ENCODE peak calls at places on chromosomes 16 and 17, in six cellular contexts. L is vagina, D is ovary, V is adrenal gland, Q is tibial nerve, F is GM12891. A is an unnamed sample.

GRCh38 chr17:18100616-18101015 is 7.9 kb upstream of the MYO15A start:
- DNase-seq in Q (no peak), V (no peak), F (no peak), D (no peak), L (no peak), A (no peak)

GRCh38 chr17:2940352-2940751 is 123.1 kb downstream of the OR1D5 start:
- DNase-seq in V (no peak), Q (no peak), F (no peak), L (no peak), D (no peak), A (peak; percentile 37)

GRCh38 chr17:77356109-77356689 is 215.4 kb downstream of the SEC14L1 start:
- DNase-seq in F (no peak), V (peak; percentile 64), Q (peak; percentile 10), D (peak; percentile 47), L (peak; percentile 87), A (peak; percentile 67)

GRCh38 chr17:53032861-53033271 is 789.9 kb upstream of the KIF2B start:
- DNase-seq in F (no peak), V (no peak), L (no peak), Q (no peak), D (no peak), A (peak; percentile 18)

GRCh38 chr17:76382305-76382802 is 2.1 kb upstream of the SPHK1 start:
- DNase-seq in L (no peak), Q (peak; percentile 54), D (peak; percentile 36), V (no peak), F (no peak), A (no peak)

GRCh38 chr16:70589998-70590471 is 56.3 kb upstream of the IL34 start:
- DNase-seq in D (peak; percentile 52), F (no peak), L (no peak), V (no peak), Q (no peak), A (no peak)

GRCh38 chr16:2197765-2198164 is 1.4 kb upstream of the CASKIN1 start:
- DNase-seq in L (no peak), V (no peak), Q (no peak), F (no peak), D (no peak), A (no peak)

GRCh38 chr16:1812732-1813163 is 13.9 kb downstream of the HAGH start:
- DNase-seq in Q (no peak), L (no peak), D (peak; percentile 67), F (no peak), V (peak; percentile 67), A (peak; percentile 39)

GRCh38 chr16:83393196-83393981 is 414.4 kb upstream of the HSBP1 start:
- DNase-seq in Q (no peak), D (no peak), V (no peak), F (no peak), L (no peak), A (no peak)

GRCh38 chr17:8985054-8985701 is 19.7 kb upstream of the PIK3R5 start:
- DNase-seq in D (no peak), F (no peak), V (no peak), Q (no peak), L (no peak), A (no peak)

GRCh38 chr16:1338119-1338730 is 4.8 kb downstream of the BAIAP3 start:
- DNase-seq in D (no peak), Q (no peak), L (no peak), V (no peak), F (no peak), A (no peak)

GRCh38 chr17:81543339-81543675 is 8.8 kb downstream of the FAAP100 start:
- DNase-seq in L (no peak), F (no peak), D (no peak), V (no peak), Q (no peak), A (no peak)

GRCh38 chr17:75487351-75488070 is 27.8 kb downstream of the CASKIN2 start:
- DNase-seq in L (no peak), D (no peak), V (no peak), Q (no peak), F (peak; percentile 85), A (peak; percentile 78)

GRCh38 chr17:76238847-76239537 is 1.3 kb downstream of the RNF157 start:
- DNase-seq in L (no peak), D (no peak), Q (no peak), V (no peak), F (no peak), A (no peak)

GRCh38 chr17:58837699-58838098 is 82.0 kb downstream of the PPM1E start:
- DNase-seq in D (no peak), V (no peak), F (no peak), L (no peak), Q (no peak), A (no peak)

GRCh38 chr17:72553051-72553755 is 432.4 kb downstream of the SOX9 start:
- DNase-seq in V (no peak), F (no peak), L (no peak), D (no peak), Q (no peak), A (no peak)

GRCh38 chr16:82134884-82135283 is 35.1 kb downstream of the MPHOSPH6 start:
- DNase-seq in L (no peak), F (no peak), V (no peak), D (no peak), Q (no peak), A (no peak)

GRCh38 chr17:80955673-80956306 is 35.9 kb upstream of the CHMP6 start:
- DNase-seq in V (no peak), F (no peak), Q (no peak), D (no peak), L (no peak), A (no peak)

GRCh38 chr17:75535119-75535537 is 9.6 kb downstream of the LLGL2 start:
- DNase-seq in Q (no peak), V (no peak), F (no peak), L (no peak), D (no peak), A (no peak)

GRCh38 chr17:19551708-19552148 is 18.1 kb downstream of the SLC47A1 start:
- DNase-seq in Q (no peak), V (no peak), D (no peak), L (no peak), F (no peak), A (no peak)

GRCh38 chr17:81566461-81567126 is 14.4 kb upstream of the FAAP100 start:
- DNase-seq in D (peak; percentile 72), V (peak; percentile 87), F (no peak), L (no peak), Q (peak; percentile 52), A (peak; percentile 26)

GRCh38 chr16:30395992-30396560 is 856 bp downstream of the ZNF48 start:
- DNase-seq in L (no peak), Q (no peak), F (no peak), D (no peak), V (no peak), A (no peak)

GRCh38 chr17:44221072-44221861 is 1.8 kb upstream of the UBTF start:
- DNase-seq in Q (peak; percentile 55), F (peak; percentile 66), V (peak; percentile 82), L (no peak), D (peak; percentile 67), A (peak; percentile 66)

DNA sequence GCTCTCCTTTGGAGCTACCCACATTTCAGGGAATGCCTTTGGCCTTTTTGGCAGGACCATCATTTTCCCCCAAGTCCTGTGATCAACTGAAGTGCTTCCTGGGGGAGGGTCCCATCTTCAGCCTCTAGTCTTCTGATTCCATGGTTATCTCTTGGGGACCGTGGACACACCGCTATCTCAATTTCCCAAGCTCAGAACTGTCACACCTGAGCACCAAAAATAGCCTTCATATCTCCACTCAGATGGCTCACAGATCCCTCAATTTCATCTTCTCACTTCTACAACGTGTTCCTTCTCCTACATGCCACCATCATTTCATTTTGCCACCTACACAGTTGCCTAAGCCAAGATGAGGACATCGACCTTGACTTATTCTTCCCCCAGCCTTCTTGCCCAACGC is 6.4 kb downstream of the ATP6V0D1 start:
- DNase-seq in F (no peak), Q (no peak), V (no peak), L (no peak), D (no peak), A (no peak)
- TF ChIP-seq POLR2A in F (no peak), Q (no peak), V (no peak), L (no peak), D (no peak), A (no peak)

GRCh38 chr17:50363217-50364060 is 9.5 kb downstream of the MRPL27 start:
- DNase-seq in F (no peak), V (peak; percentile 21), D (no peak), L (no peak), Q (no peak), A (no peak)

GRCh38 chr17:50360716-50361115 is 12.3 kb downstream of the MRPL27 start:
- DNase-seq in V (no peak), L (no peak), F (no peak), D (no peak), Q (no peak), A (no peak)

GRCh38 chr17:50362661-50363060 is 10.3 kb downstream of the MRPL27 start:
- DNase-seq in V (peak; percentile 21), D (no peak), Q (no peak), F (no peak), L (no peak), A (no peak)

GRCh38 chr17:50359998-50360461 is 13.0 kb downstream of the MRPL27 start:
- DNase-seq in L (no peak), F (no peak), Q (no peak), D (no peak), V (peak; percentile 39), A (no peak)

DNA sequence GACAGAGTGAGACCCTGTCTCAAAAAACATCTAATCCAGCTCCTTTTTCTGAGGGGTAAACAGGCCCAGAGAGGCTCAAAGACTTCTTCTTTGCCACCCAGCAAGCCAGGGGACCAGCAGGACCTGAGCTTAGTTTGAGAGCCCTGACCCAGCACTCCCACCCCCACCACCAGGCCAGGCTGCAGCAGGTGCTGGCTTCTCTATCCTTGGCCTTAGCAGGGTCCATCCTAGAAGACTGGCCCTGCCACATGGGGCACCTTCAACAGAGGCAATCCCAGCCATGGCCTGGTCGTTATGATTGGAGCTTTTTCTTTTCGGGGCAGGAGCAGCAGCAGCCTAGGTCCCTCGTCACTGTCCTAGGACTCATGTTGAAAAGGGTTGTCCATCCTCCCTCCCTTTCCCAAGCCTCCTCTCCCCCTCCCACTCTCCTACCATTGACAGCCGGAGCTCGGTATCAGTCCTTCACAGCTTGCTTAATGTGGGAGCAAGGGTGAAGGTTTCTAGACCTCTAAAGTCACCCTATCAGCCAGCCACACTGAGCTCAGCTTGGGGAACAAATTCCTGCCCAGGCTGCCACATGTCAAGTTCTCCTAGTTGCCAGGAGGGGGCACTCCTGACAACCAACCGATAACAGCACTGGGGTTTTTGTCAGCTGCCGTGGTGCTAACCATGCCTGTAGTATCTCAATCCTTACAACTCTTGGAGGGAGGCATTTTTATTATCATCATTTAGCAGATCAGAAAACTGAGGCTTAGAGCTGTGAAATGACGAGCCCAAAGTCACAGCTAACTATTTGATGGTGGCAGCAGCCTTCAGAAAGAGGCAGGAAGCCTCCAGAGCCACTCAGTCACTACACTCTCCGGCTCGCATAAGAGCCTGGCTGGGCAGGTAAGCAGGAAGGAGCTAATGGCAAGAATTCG is 11.2 kb downstream of the MRPL27 start:
- DNase-seq in V (peak; percentile 76), F (peak; percentile 83), Q (no peak), D (peak; percentile 59), L (no peak), A (peak; percentile 48)
- TF ChIP-seq POLR2A in V (no peak), F (no peak), Q (no peak), D (no peak), L (no peak), A (no peak)

GRCh38 chr16:85437161-85438052 is 175.7 kb upstream of the GSE1 start:
- DNase-seq in L (no peak), D (peak; percentile 82), V (no peak), Q (no peak), F (no peak), A (no peak)
- TF ChIP-seq POLR2A in L (no peak), D (no peak), V (no peak), Q (no peak), F (no peak), A (no peak)

GRCh38 chr17:42891539-42892152 is 9.0 kb upstream of the G6PC1 start:
- DNase-seq in F (no peak), D (peak; percentile 58), V (no peak), Q (no peak), L (no peak), A (peak; percentile 73)
- TF ChIP-seq POLR2A in F (no peak), D (no peak), V (no peak), Q (no peak), L (no peak), A (no peak)

GRCh38 chr16:56263711-56264608 is 72.7 kb downstream of the GNAO1 start:
- DNase-seq in Q (no peak), F (no peak), L (no peak), V (no peak), D (no peak), A (no peak)
- TF ChIP-seq POLR2A in Q (no peak), F (no peak), L (no peak), V (no peak), D (no peak), A (no peak)